ENCODE peak calls at places on chromosome 21, in ten cellular contexts. One of them, this sample, is unnamed.

GRCh38 chr21:41411449-41412089 is 14.5 kb upstream of the MX1 start:
- DNase-seq in NCI-H1105 treated with DMSO at 0.1 percent for 48 hours: peak; percentile 1
- DNase-seq in CD4-positive, alpha-beta memory T cell: peak; percentile 12
- DNase-seq in EL: peak; percentile 37
- DNase-seq in cardiac muscle cell: peak; percentile 25
- DNase-seq in IMR-90: no peak
- DNase-seq in AG08396: no peak
- DNase-seq in bronchial epithelial cell: peak; percentile 28
- DNase-seq in brain microvascular endothelial cell: no peak
- DNase-seq in stimulated activated CD4-positive, alpha-beta T cell treated with anti-CD3 and anti-CD28 coated beads, Interleukin-12 subunit alpha, Interleukin-12 subunit beta, amount 100 ng/mL, for 4 hours: no peak
- DNase-seq in this sample: peak; percentile 2

GRCh38 chr21:26843912-26844257 is 1.3 kb downstream of the ADAMTS1 start:
- DNase-seq in NCI-H1105 treated with DMSO at 0.1 percent for 48 hours: no peak
- DNase-seq in CD4-positive, alpha-beta memory T cell: no peak
- DNase-seq in EL: peak; percentile 61
- DNase-seq in cardiac muscle cell: peak; percentile 66
- DNase-seq in IMR-90: peak; percentile 55
- DNase-seq in AG08396: peak; percentile 24
- DNase-seq in bronchial epithelial cell: peak; percentile 25
- DNase-seq in brain microvascular endothelial cell: peak; percentile 60
- DNase-seq in stimulated activated CD4-positive, alpha-beta T cell treated with anti-CD3 and anti-CD28 coated beads, Interleukin-12 subunit alpha, Interleukin-12 subunit beta, amount 100 ng/mL, for 4 hours: no peak
- DNase-seq in this sample: peak; percentile 61

GRCh38 chr21:26833460-26833939 is 11.7 kb downstream of the ADAMTS1 start:
- DNase-seq in NCI-H1105 treated with DMSO at 0.1 percent for 48 hours: no peak
- DNase-seq in CD4-positive, alpha-beta memory T cell: no peak
- DNase-seq in EL: no peak
- DNase-seq in cardiac muscle cell: peak; percentile 33
- DNase-seq in IMR-90: no peak
- DNase-seq in AG08396: no peak
- DNase-seq in bronchial epithelial cell: no peak
- DNase-seq in brain microvascular endothelial cell: no peak
- DNase-seq in stimulated activated CD4-positive, alpha-beta T cell treated with anti-CD3 and anti-CD28 coated beads, Interleukin-12 subunit alpha, Interleukin-12 subunit beta, amount 100 ng/mL, for 4 hours: no peak
- DNase-seq in this sample: peak; percentile 41

GRCh38 chr21:37784591-37785318 is 131.5 kb downstream of the KCNJ6 start:
- DNase-seq in NCI-H1105 treated with DMSO at 0.1 percent for 48 hours: no peak
- DNase-seq in CD4-positive, alpha-beta memory T cell: no peak
- DNase-seq in EL: peak; percentile 32
- DNase-seq in cardiac muscle cell: no peak
- DNase-seq in IMR-90: no peak
- DNase-seq in AG08396: no peak
- DNase-seq in bronchial epithelial cell: no peak
- DNase-seq in brain microvascular endothelial cell: peak; percentile 30
- DNase-seq in stimulated activated CD4-positive, alpha-beta T cell treated with anti-CD3 and anti-CD28 coated beads, Interleukin-12 subunit alpha, Interleukin-12 subunit beta, amount 100 ng/mL, for 4 hours: no peak
- DNase-seq in this sample: no peak

GRCh38 chr21:29453511-29453910 is 154.8 kb downstream of the BACH1 start:
- DNase-seq in NCI-H1105 treated with DMSO at 0.1 percent for 48 hours: no peak
- DNase-seq in CD4-positive, alpha-beta memory T cell: no peak
- DNase-seq in EL: no peak
- DNase-seq in cardiac muscle cell: no peak
- DNase-seq in IMR-90: no peak
- DNase-seq in AG08396: no peak
- DNase-seq in bronchial epithelial cell: no peak
- DNase-seq in brain microvascular endothelial cell: no peak
- DNase-seq in stimulated activated CD4-positive, alpha-beta T cell treated with anti-CD3 and anti-CD28 coated beads, Interleukin-12 subunit alpha, Interleukin-12 subunit beta, amount 100 ng/mL, for 4 hours: no peak
- DNase-seq in this sample: no peak

GRCh38 chr21:37071561-37072238 is 1.2 kb downstream of the PIGP start:
- DNase-seq in NCI-H1105 treated with DMSO at 0.1 percent for 48 hours: peak; percentile 38
- DNase-seq in CD4-positive, alpha-beta memory T cell: no peak
- DNase-seq in EL: peak; percentile 74
- DNase-seq in cardiac muscle cell: peak; percentile 81
- DNase-seq in IMR-90: peak; percentile 77
- DNase-seq in AG08396: peak; percentile 51
- DNase-seq in bronchial epithelial cell: peak; percentile 63
- DNase-seq in brain microvascular endothelial cell: peak; percentile 45
- DNase-seq in stimulated activated CD4-positive, alpha-beta T cell treated with anti-CD3 and anti-CD28 coated beads, Interleukin-12 subunit alpha, Interleukin-12 subunit beta, amount 100 ng/mL, for 4 hours: no peak
- DNase-seq in this sample: peak; percentile 87

GRCh38 chr21:37862536-37862935 is 53.7 kb downstream of the KCNJ6 start:
- DNase-seq in NCI-H1105 treated with DMSO at 0.1 percent for 48 hours: peak; percentile 21
- DNase-seq in CD4-positive, alpha-beta memory T cell: no peak
- DNase-seq in EL: peak; percentile 35
- DNase-seq in cardiac muscle cell: peak; percentile 9
- DNase-seq in IMR-90: peak; percentile 66
- DNase-seq in AG08396: peak; percentile 66
- DNase-seq in bronchial epithelial cell: peak; percentile 43
- DNase-seq in brain microvascular endothelial cell: peak; percentile 38
- DNase-seq in stimulated activated CD4-positive, alpha-beta T cell treated with anti-CD3 and anti-CD28 coated beads, Interleukin-12 subunit alpha, Interleukin-12 subunit beta, amount 100 ng/mL, for 4 hours: no peak
- DNase-seq in this sample: peak; percentile 79

GRCh38 chr21:46482225-46482845 is 23.6 kb downstream of the DIP2A start:
- DNase-seq in NCI-H1105 treated with DMSO at 0.1 percent for 48 hours: no peak
- DNase-seq in CD4-positive, alpha-beta memory T cell: no peak
- DNase-seq in EL: no peak
- DNase-seq in cardiac muscle cell: no peak
- DNase-seq in IMR-90: no peak
- DNase-seq in AG08396: no peak
- DNase-seq in bronchial epithelial cell: no peak
- DNase-seq in brain microvascular endothelial cell: no peak
- DNase-seq in stimulated activated CD4-positive, alpha-beta T cell treated with anti-CD3 and anti-CD28 coated beads, Interleukin-12 subunit alpha, Interleukin-12 subunit beta, amount 100 ng/mL, for 4 hours: no peak
- DNase-seq in this sample: no peak

GRCh38 chr21:29155118-29155932 is 24.9 kb downstream of the MAP3K7CL start:
- DNase-seq in NCI-H1105 treated with DMSO at 0.1 percent for 48 hours: no peak
- DNase-seq in CD4-positive, alpha-beta memory T cell: no peak
- DNase-seq in EL: peak; percentile 82
- DNase-seq in cardiac muscle cell: peak; percentile 95
- DNase-seq in IMR-90: peak; percentile 62
- DNase-seq in AG08396: peak; percentile 51
- DNase-seq in bronchial epithelial cell: peak; percentile 60
- DNase-seq in brain microvascular endothelial cell: peak; percentile 84
- DNase-seq in stimulated activated CD4-positive, alpha-beta T cell treated with anti-CD3 and anti-CD28 coated beads, Interleukin-12 subunit alpha, Interleukin-12 subunit beta, amount 100 ng/mL, for 4 hours: no peak
- DNase-seq in this sample: no peak

GRCh38 chr21:46639489-46640386 is 4.3 kb downstream of the PRMT2 start:
- DNase-seq in NCI-H1105 treated with DMSO at 0.1 percent for 48 hours: peak; percentile 12
- DNase-seq in CD4-positive, alpha-beta memory T cell: peak; percentile 21
- DNase-seq in EL: peak; percentile 26
- DNase-seq in cardiac muscle cell: peak; percentile 48
- DNase-seq in IMR-90: peak; percentile 16
- DNase-seq in AG08396: no peak
- DNase-seq in bronchial epithelial cell: peak; percentile 53
- DNase-seq in brain microvascular endothelial cell: no peak
- DNase-seq in stimulated activated CD4-positive, alpha-beta T cell treated with anti-CD3 and anti-CD28 coated beads, Interleukin-12 subunit alpha, Interleukin-12 subunit beta, amount 100 ng/mL, for 4 hours: no peak
- DNase-seq in this sample: peak; percentile 44

GRCh38 chr21:36745459-36745858 is 46.5 kb downstream of the SIM2 start:
- DNase-seq in NCI-H1105 treated with DMSO at 0.1 percent for 48 hours: no peak
- DNase-seq in CD4-positive, alpha-beta memory T cell: no peak
- DNase-seq in EL: no peak
- DNase-seq in cardiac muscle cell: no peak
- DNase-seq in IMR-90: no peak
- DNase-seq in AG08396: no peak
- DNase-seq in bronchial epithelial cell: no peak
- DNase-seq in brain microvascular endothelial cell: no peak
- DNase-seq in stimulated activated CD4-positive, alpha-beta T cell treated with anti-CD3 and anti-CD28 coated beads, Interleukin-12 subunit alpha, Interleukin-12 subunit beta, amount 100 ng/mL, for 4 hours: no peak
- DNase-seq in this sample: no peak

This sample was measured in mesenchymal stem cell.